ENCODE peak calls at places on chromosomes 11 and 22, in seven cellular contexts. L, M, A, O, N, G and R are unnamed samples.

GRCh38 chr11:36241512-36241911 is 47.7 kb downstream of the COMMD9 start:
- DNase-seq in O (no peak), A (no peak), G (no peak), L (no peak), N (no peak), M (no peak), R (no peak)

GRCh38 chr11:60699282-60699681 is at the start of gene MS4A8:
- DNase-seq in A (no peak), L (no peak), M (no peak), O (no peak), G (peak; percentile 97), N (no peak), R (no peak)

GRCh38 chr11:130400793-130401483 is 27.5 kb downstream of the ADAMTS8 start:
- DNase-seq in O (no peak), L (no peak), G (no peak), M (no peak), N (no peak), A (no peak), R (no peak)

GRCh38 chr11:94895451-94895850 is 77.9 kb downstream of the CWC15 start:
- DNase-seq in A (no peak), O (no peak), M (no peak), G (no peak), N (peak; percentile 80), L (no peak), R (no peak)

GRCh38 chr11:34427171-34427805 is 11.4 kb upstream of the CAT start:
- DNase-seq in O (no peak), A (no peak), M (no peak), N (peak; percentile 11), L (no peak), G (no peak), R (no peak)

GRCh38 chr22:46335201-46336118 is at the start of gene TRMU:
- DNase-seq in M (no peak), L (peak; percentile 66), G (peak; percentile 79), N (peak; percentile 92), A (peak; percentile 65), O (peak; percentile 88), R (peak; percentile 78)

GRCh38 chr11:134416726-134417125 is 4.7 kb upstream of the B3GAT1 start:
- DNase-seq in A (no peak), L (no peak), M (no peak), O (no peak), N (no peak), G (no peak), R (no peak)

GRCh38 chr11:46361283-46362145 is 14.3 kb downstream of the DGKZ start:
- DNase-seq in L (peak; percentile 63), N (no peak), A (no peak), M (no peak), O (no peak), G (no peak), R (peak; percentile 85)

GRCh38 chr22:27825174-27825573 is 23.6 kb upstream of the MN1 start:
- DNase-seq in N (peak; percentile 50), M (no peak), A (no peak), L (no peak), G (no peak), O (no peak), R (no peak)

GRCh38 chr11:108654994-108655631 is 9.8 kb upstream of the DDX10 start:
- DNase-seq in O (no peak), N (peak; percentile 56), G (peak; percentile 41), A (peak; percentile 54), L (peak; percentile 9), M (no peak), R (peak; percentile 15)

GRCh38 chr11:111512296-111513239 is at the start of gene BTG4:
- DNase-seq in A (no peak), G (no peak), M (no peak), N (peak; percentile 67), O (peak; percentile 27), L (peak; percentile 13), R (no peak)

GRCh38 chr11:19071255-19071654 is 10.7 kb upstream of the MRGPRX2 start:
- DNase-seq in M (no peak), N (peak; percentile 90), O (peak; percentile 81), L (peak; percentile 49), A (peak; percentile 60), G (peak; percentile 85), R (peak; percentile 16)

GRCh38 chr11:73991471-73992006 is 8.9 kb upstream of the UCP2 start:
- DNase-seq in L (no peak), N (no peak), A (no peak), O (no peak), G (no peak), M (no peak), R (peak; percentile 8)

GRCh38 chr22:33467718-33468117 is 409.5 kb upstream of the SYN3 start:
- DNase-seq in G (no peak), M (no peak), O (no peak), N (no peak), L (no peak), A (no peak), R (no peak)

GRCh38 chr11:380095-380480 is 10.8 kb downstream of the B4GALNT4 start:
- DNase-seq in L (no peak), A (no peak), G (no peak), M (no peak), N (no peak), O (peak; percentile 20), R (no peak)

GRCh38 chr11:12243511-12243910 is 133.1 kb downstream of the MICAL2 start:
- DNase-seq in M (no peak), A (no peak), L (no peak), G (no peak), O (no peak), N (no peak), R (no peak)

GRCh38 chr11:102309621-102310541 is 7.4 kb upstream of the BIRC3 start:
- DNase-seq in N (peak; percentile 30), G (no peak), M (no peak), A (no peak), L (no peak), O (no peak), R (no peak)

GRCh38 chr22:49936973-49937757 is 18.7 kb downstream of the CRELD2 start:
- DNase-seq in N (no peak), O (peak; percentile 48), A (no peak), L (no peak), G (no peak), M (no peak), R (no peak)

GRCh38 chr22:35894937-35895708 is 133.5 kb downstream of the RBFOX2 start:
- DNase-seq in A (peak; percentile 51), G (peak; percentile 9), N (no peak), M (peak; percentile 34), L (no peak), O (no peak), R (peak; percentile 60)

GRCh38 chr11:107198490-107199007 is 180.3 kb upstream of the GUCY1A2 start:
- DNase-seq in O (no peak), G (no peak), M (no peak), L (no peak), N (no peak), A (no peak), R (no peak)

GRCh38 chr11:34274712-34275398 is 83.0 kb downstream of the ABTB2 start:
- DNase-seq in G (peak; percentile 81), L (no peak), A (peak; percentile 98), O (peak; percentile 78), N (peak; percentile 56), M (peak; percentile 80), R (peak; percentile 87)

GRCh38 chr11:88194990-88195389 is 19.7 kb upstream of the RAB38 start:
- DNase-seq in O (no peak), A (no peak), N (no peak), L (no peak), M (no peak), G (no peak), R (no peak)

GRCh38 chr11:11558352-11558751 is 63.5 kb downstream of the GALNT18 start:
- DNase-seq in M (no peak), N (no peak), L (no peak), O (no peak), A (no peak), G (no peak), R (no peak)

GRCh38 chr22:22855085-22855484 is 32.5 kb upstream of the IGLL5 start:
- DNase-seq in A (no peak), N (no peak), O (no peak), M (no peak), G (no peak), L (no peak), R (no peak)
- H3K27me3 ChIP-seq in A (no peaks in the 10 kb centered on the region), N (no peaks in the 10 kb centered on the region), O (no peaks in the 10 kb centered on the region), M (no peaks in the 10 kb centered on the region), G (no peaks in the 10 kb centered on the region), L (no peaks in the 10 kb centered on the region), R (peaks cover 10% of the 10 kb centered on the region)

DNA sequence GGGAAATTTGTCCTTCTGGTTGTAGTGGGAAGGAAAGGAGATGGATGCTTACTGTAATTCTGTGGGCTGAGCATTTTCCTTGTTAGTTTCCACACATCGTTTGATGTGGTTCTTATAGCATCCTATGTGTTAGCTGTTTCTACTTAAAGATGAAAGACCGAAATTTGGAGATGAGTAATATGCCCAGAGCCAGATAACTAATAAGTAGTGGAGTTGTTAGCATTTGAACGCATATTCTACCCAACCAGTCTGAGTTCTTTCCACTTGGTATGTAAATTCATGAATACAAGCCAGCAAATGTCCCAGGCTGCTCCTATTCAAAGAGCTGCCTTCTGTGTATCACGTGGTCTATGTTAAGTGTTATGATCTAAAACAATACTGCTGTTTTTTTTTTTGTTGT is 14.6 kb downstream of the SPECC1L start:
- DNase-seq in G (no peak), N (no peak), O (no peak), L (peak; percentile 15), M (no peak), A (no peak), R (no peak)
- H3K4me3 ChIP-seq in G (no peak overlapping the region), N (no peak overlapping the region), O (no peak overlapping the region), L (no peak overlapping the region), M (no peak overlapping the region), A (no peak overlapping the region), R (no peak overlapping the region)

GRCh38 chr11:72918825-72919224 is 104.6 kb downstream of the ATG16L2 start:
- DNase-seq in N (no peak), G (no peak), A (no peak), M (no peak), O (no peak), L (no peak), R (no peak)
- H3K4me1 ChIP-seq in N (no peaks in the 10 kb centered on the region), G (no peaks in the 10 kb centered on the region), A (no peaks in the 10 kb centered on the region), M (peaks cover 31% of the 10 kb centered on the region), O (peaks cover 8% of the 10 kb centered on the region), L (no peaks in the 10 kb centered on the region), R (peaks cover 7% of the 10 kb centered on the region)

DNA sequence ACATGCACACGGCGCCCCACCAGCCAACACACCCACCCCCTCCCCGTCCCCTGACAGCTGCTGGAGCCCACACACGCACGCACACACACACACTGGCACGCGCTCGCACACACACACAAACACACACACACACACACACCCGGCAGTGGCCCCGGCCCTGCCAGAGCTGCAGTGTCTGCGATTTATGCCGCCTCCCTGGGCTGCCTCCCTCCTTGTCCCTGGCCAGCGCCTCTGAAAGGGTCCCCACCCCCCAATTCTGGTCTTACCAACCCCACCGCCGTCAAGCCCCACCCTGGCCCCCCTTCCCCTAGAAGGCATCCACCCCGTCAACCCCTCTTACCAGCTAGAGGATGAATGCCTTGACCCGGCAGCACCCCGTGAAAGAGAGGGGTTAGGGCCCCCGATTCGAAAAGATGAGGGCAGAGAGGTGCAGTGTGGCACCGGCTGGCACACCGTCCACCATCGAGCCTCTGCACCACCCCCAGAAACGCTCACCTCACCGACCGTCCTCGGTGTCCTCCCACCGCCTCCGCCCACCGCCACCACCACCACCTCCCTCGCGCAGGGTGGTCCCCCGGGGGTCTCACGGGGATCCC is 649 bp downstream of the ELFN2 start:
- DNase-seq in G (no peak), A (no peak), N (no peak), O (no peak), L (no peak), M (no peak), R (no peak)
- H3K27me3 ChIP-seq in G (peaks cover 10% of the 10 kb centered on the region), A (no peaks in the 10 kb centered on the region), N (peaks cover 26% of the 10 kb centered on the region), O (peaks cover 22% of the 10 kb centered on the region), L (peaks cover 28% of the 10 kb centered on the region), M (no peaks in the 10 kb centered on the region), R (peaks cover 76% of the 10 kb centered on the region)

GRCh38 chr22:29947410-29948387 is 64.7 kb downstream of the MTMR3 start:
- DNase-seq in N (no peak), A (no peak), M (no peak), G (no peak), O (no peak), L (no peak), R (no peak)
- H3K4me3 ChIP-seq in N (no peak overlapping the region), A (no peak overlapping the region), M (no peak overlapping the region), G (no peak overlapping the region), O (no peak overlapping the region), L (no peak overlapping the region), R (no peak overlapping the region)